ENCODE peak calls at places on chromosomes 2 and 18, in four cellular contexts. U is HCT116, B is SK-N-SH, S is HepG2. M is an unnamed sample.
A peak's percentile ranks its signal among the peaks of the same experiment; 100 is the strongest.

GRCh38 chr18:63590368-63590767 is 3.2 kb downstream of the SERPINB13 start:
- DNase-seq in U (no peak), B (no peak), S (no peak), M (no peak)

GRCh38 chr2:46849741-46850474 is 65.7 kb downstream of the MCFD2 start:
- DNase-seq in U (no peak), B (peak; percentile 46), S (no peak), M (no peak)

GRCh38 chr2:16475581-16475980 is 190.1 kb downstream of the CYRIA start:
- DNase-seq in U (no peak), B (no peak), S (no peak), M (no peak)

GRCh38 chr2:136134126-136134525 is 16.2 kb upstream of the CXCR4 start:
- DNase-seq in U (no peak), B (no peak), S (no peak), M (no peak)

GRCh38 chr2:4678937-4679336 is 975.6 kb downstream of the DCDC2C start:
- DNase-seq in U (no peak), B (no peak), S (no peak), M (no peak)

GRCh38 chr2:107383706-107384105 is 443.0 kb upstream of the RGPD4 start:
- DNase-seq in U (no peak), B (peak; percentile 42), S (no peak), M (no peak)

GRCh38 chr18:60090170-60090569 is 190.4 kb downstream of the PMAIP1 start:
- DNase-seq in U (no peak), B (no peak), S (no peak), M (no peak)

GRCh38 chr2:65316072-65316471 is 88.4 kb downstream of the ACTR2 start:
- DNase-seq in U (no peak), B (no peak), S (no peak), M (no peak)

GRCh38 chr2:38187416-38188127 is 111.6 kb upstream of the CYP1B1 start:
- DNase-seq in U (no peak), B (no peak), S (no peak), M (no peak)

GRCh38 chr2:236976271-236977120 is 109.2 kb upstream of the COPS8 start:
- DNase-seq in U (no peak), B (no peak), S (no peak), M (no peak)

GRCh38 chr2:183284606-183285005 is 160.4 kb downstream of the NUP35 start:
- DNase-seq in U (no peak), B (no peak), S (no peak), M (no peak)

GRCh38 chr2:12928706-12929291 is 212.1 kb downstream of the TRIB2 start:
- DNase-seq in U (no peak), B (no peak), S (no peak), M (no peak)

GRCh38 chr2:2172516-2172915 is 158.6 kb downstream of the MYT1L start:
- DNase-seq in U (no peak), B (no peak), S (no peak), M (no peak)

GRCh38 chr2:205557873-205558272 is 124.4 kb upstream of the NRP2 start:
- DNase-seq in U (no peak), B (peak; percentile 36), S (no peak), M (no peak)

GRCh38 chr2:241412144-241412543 is 56.1 kb downstream of the FARP2 start:
- DNase-seq in U (peak; percentile 16), B (no peak), S (no peak), M (no peak)

GRCh38 chr2:95390272-95390880 is 12.1 kb upstream of the FAHD2A start:
- DNase-seq in U (no peak), B (no peak), S (peak; percentile 75), M (no peak)

GRCh38 chr2:173571021-173571821 is 216.5 kb downstream of the CDCA7 start:
- DNase-seq in U (peak; percentile 24), B (peak; percentile 30), S (peak; percentile 26), M (no peak)

GRCh38 chr2:26169681-26170414 is 3.0 kb upstream of the GAREM2 start:
- DNase-seq in U (no peak), B (no peak), S (no peak), M (no peak)

GRCh38 chr2:50953021-50953420 is 78.9 kb downstream of the NRXN1 start:
- DNase-seq in U (peak; percentile 38), B (no peak), S (peak; percentile 1), M (no peak)

GRCh38 chr2:138779451-138780440 is at the start of gene NXPH2:
- DNase-seq in U (no peak), B (peak; percentile 64), S (no peak), M (no peak)

GRCh38 chr18:23291456-23292205 is 156.3 kb downstream of the CABLES1 start:
- DNase-seq in U (peak; percentile 46), B (no peak), S (no peak), M (no peak)

GRCh38 chr18:63317982-63318881 is 1.3 kb downstream of the BCL2 start:
- DNase-seq in U (no peak), B (peak; percentile 79), S (no peak), M (no peak)

GRCh38 chr2:23127465-23127864 is 257.5 kb upstream of the KLHL29 start:
- DNase-seq in U (no peak), B (no peak), S (peak; percentile 55), M (no peak)

GRCh38 chr2:67309281-67309680 is 87.9 kb upstream of the ETAA1 start:
- DNase-seq in U (no peak), B (no peak), S (peak; percentile 89), M (no peak)

GRCh38 chr2:216339456-216340279 is 32.6 kb downstream of the MARCHF4 start:
- DNase-seq in U (no peak), B (peak; percentile 59), S (no peak), M (peak; percentile 70)

GRCh38 chr18:50559750-50560680 is at the start of gene MAPK4:
- DNase-seq in U (no peak), B (peak; percentile 89), S (no peak), M (no peak)

GRCh38 chr2:61543062-61543461 is 4.9 kb upstream of the XPO1 start:
- DNase-seq in U (no peak), B (peak; percentile 24), S (no peak), M (no peak)

GRCh38 chr18:2984703-2985261 is 28.2 kb downstream of the LPIN2 start:
- DNase-seq in U (no peak), B (no peak), S (peak; percentile 96), M (no peak)

GRCh38 chr2:7977900-7978299 is 704.0 kb upstream of the ID2 start:
- DNase-seq in U (no peak), B (no peak), S (no peak), M (no peak)
- TF ChIP-seq YY1 in U (no peak), B (no peak), S (no peak), M (no peak)

DNA sequence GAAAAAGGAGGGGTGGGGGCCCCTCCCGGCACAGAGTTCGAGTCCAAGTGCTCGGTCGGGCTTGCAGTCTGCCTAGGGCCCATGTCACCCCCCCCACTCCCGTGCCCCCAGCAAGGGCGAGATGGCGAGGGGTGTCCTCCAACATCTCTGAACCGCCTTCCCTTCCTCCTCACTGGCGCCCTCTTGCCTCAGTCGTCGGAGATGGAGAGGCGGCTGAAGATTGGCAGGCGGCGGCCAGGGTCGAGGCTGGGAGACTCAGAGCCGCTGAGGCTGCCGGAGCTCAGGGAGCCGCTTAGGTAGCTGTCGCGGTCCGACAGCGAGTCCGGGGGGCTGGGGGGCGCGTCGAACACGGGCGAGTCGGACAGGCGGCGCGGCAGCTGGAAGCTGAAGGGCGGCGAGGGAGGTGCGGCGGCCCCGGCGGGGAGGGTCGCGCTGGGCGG is 2.3 kb downstream of the ZFP36L2 start:
- DNase-seq in U (no peak), B (peak; percentile 70), S (peak; percentile 71), M (no peak)
- TF ChIP-seq YY1 in U (no peak), B (no peak), S (peak; percentile 71), M (peak; percentile 25)

GRCh38 chr2:70789304-70790078 is 952 bp downstream of the FIGLA start:
- DNase-seq in U (peak; percentile 46), B (peak; percentile 81), S (peak; percentile 58), M (peak; percentile 57)
- TF ChIP-seq YY1 in U (peak; percentile 30), B (no peak), S (peak; percentile 19), M (peak; percentile 44)

DNA sequence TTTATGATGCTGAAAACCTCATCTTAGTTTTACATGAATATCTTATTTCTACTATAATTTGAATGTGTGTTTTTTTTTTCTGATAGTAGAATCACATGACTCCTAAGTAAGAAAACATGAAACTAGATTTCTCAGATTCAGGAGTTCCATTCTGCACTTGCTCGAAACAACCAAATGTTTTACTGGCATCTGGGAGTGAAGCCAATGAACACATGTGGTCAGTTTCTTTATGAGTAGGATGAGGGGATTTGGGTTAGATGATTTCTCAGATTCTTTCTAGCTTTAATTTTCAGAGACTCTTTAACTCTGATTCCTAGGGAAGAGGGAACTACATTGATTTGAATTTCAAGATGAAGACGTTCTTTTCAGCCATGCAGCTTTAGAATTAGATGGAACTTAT is 225.0 kb upstream of the NT5C1B start:
- DNase-seq in U (no peak), B (no peak), S (no peak), M (no peak)
- TF ChIP-seq YY1 in U (no peak), B (no peak), S (no peak), M (no peak)

DNA sequence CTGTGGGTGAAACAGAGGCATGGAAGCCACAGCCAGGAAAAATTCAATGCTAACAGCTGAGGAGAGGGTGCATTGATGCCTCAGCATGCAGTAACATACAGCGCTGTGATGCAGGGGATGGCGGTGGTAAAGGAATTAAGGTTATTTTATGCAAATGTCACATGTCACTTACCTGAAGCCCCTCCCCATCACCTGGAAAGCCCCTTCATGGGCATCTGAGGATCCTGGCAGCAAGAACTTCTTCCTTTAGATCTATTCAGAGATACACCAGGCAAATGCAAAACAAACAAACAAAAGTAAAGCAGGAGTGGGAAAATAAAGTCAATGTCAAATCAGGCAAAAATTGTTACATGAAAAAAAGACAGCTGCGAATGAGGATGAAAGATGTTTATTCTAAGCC is 1.7 kb upstream of the SP110 start:
- DNase-seq in U (no peak), B (no peak), S (no peak), M (no peak)
- TF ChIP-seq YY1 in U (no peak), B (no peak), S (no peak), M (no peak)

GRCh38 chr18:56836173-56836572 is 185.0 kb downstream of the WDR7 start:
- DNase-seq in U (no peak), B (no peak), S (no peak), M (no peak)

GRCh38 chr18:56835331-56835730 is 184.2 kb downstream of the WDR7 start:
- DNase-seq in U (no peak), B (no peak), S (no peak), M (no peak)

DNA sequence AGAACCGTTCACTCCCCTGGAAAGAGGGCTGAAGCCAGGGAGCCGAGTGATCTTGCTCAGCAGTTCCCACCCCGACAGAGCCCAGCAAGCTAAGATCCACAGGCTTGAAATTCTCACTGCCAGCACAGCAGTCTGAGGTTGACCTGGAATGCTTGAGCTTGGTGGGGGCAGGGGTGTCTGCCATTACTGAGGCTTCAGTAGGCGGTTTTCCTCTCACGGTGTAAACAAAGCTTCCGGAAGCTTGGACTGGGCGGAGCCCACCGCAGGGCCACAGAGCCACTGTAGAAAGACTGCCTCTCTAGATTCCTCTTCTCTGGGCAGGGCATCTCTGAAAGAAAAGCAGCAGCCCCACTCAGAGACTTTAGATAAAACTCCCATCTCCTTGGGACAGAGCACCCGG is 180.8 kb downstream of the WDR7 start:
- DNase-seq in U (no peak), B (no peak), S (no peak), M (no peak)
- TF ChIP-seq YY1 in U (no peak), B (no peak), S (no peak), M (no peak)

M was measured in H1.